ENCODE peak calls at places on chromosome 1, in four cellular contexts. V is left colon, P is AG20443, G is GM18507. B is an unnamed sample.

GRCh38 chr1:212060632-212061472 is 25.3 kb downstream of the DTL start:
- DNase-seq in V (no peak), P (no peak), G (no peak), B (no peak)

GRCh38 chr1:31581821-31582810 is 5.8 kb downstream of the TINAGL1 start:
- DNase-seq in V (no peak), P (peak; percentile 14), G (no peak), B (no peak)

GRCh38 chr1:975896-976683 is 5.8 kb downstream of the PERM1 start:
- DNase-seq in V (peak; percentile 74), P (peak; percentile 89), G (peak; percentile 81), B (peak; percentile 79)

GRCh38 chr1:230067871-230068814 is 1.1 kb downstream of the GALNT2 start:
- DNase-seq in V (peak; percentile 48), P (peak; percentile 70), G (peak; percentile 14), B (peak; percentile 31)

GRCh38 chr1:42639116-42639515 is 19.1 kb upstream of the PPIH start:
- DNase-seq in V (no peak), P (no peak), G (no peak), B (peak; percentile 3)

GRCh38 chr1:150548324-150548631 is 930 bp upstream of the ADAMTSL4 start:
- DNase-seq in V (no peak), P (no peak), G (no peak), B (no peak)

GRCh38 chr1:195195423-195196057 is 1412.7 kb downstream of the KCNT2 start:
- DNase-seq in V (no peak), P (no peak), G (peak; percentile 29), B (no peak)

GRCh38 chr1:17717595-17717994 is 37.5 kb upstream of the ACTL8 start:
- DNase-seq in V (no peak), P (no peak), G (no peak), B (no peak)

GRCh38 chr1:2642560-2643413 is 10.0 kb upstream of the MMEL1 start:
- DNase-seq in V (peak; percentile 93), P (peak; percentile 100), G (peak; percentile 100), B (peak; percentile 85)

GRCh38 chr1:87968259-87968955 is 639.7 kb downstream of the LMO4 start:
- DNase-seq in V (no peak), P (peak; percentile 71), G (no peak), B (peak; percentile 87)

GRCh38 chr1:82562448-82562847 is 761.7 kb downstream of the ADGRL2 start:
- DNase-seq in V (no peak), P (no peak), G (no peak), B (no peak)

GRCh38 chr1:202965441-202965821 is 1.6 kb downstream of the CYB5R1 start:
- DNase-seq in V (no peak), P (no peak), G (no peak), B (no peak)

GRCh38 chr1:171441278-171441677 is 44.1 kb upstream of the PRRC2C start:
- DNase-seq in V (no peak), P (peak; percentile 45), G (no peak), B (peak; percentile 64)

GRCh38 chr1:11673089-11673769 is 7.7 kb downstream of the MAD2L2 start:
- DNase-seq in V (no peak), P (no peak), G (no peak), B (no peak)

GRCh38 chr1:173113015-173113741 is 62.4 kb upstream of the TNFSF18 start:
- DNase-seq in V (no peak), P (no peak), G (no peak), B (peak; percentile 34)

GRCh38 chr1:63827411-63828321 is 53.8 kb downstream of the ROR1 start:
- DNase-seq in V (no peak), P (peak; percentile 56), G (no peak), B (peak; percentile 61)

GRCh38 chr1:40313958-40314720 is 2.9 kb downstream of the COL9A2 start:
- DNase-seq in V (no peak), P (no peak), G (no peak), B (no peak)

GRCh38 chr1:172397221-172397620 is 23.3 kb upstream of the C1orf105 start:
- DNase-seq in V (no peak), P (no peak), G (no peak), B (no peak)

GRCh38 chr1:84768634-84769033 is 78.4 kb upstream of the SSX2IP start:
- DNase-seq in V (no peak), P (no peak), G (no peak), B (no peak)

GRCh38 chr1:10200620-10201019 is 9.8 kb upstream of the KIF1B start:
- DNase-seq in V (no peak), P (no peak), G (no peak), B (no peak)

B was measured in MG63.